ENCODE peak calls at places on chromosomes 6 and 20, in nine cellular contexts. Z is brain microvascular endothelial cell, P is neural crest cell, B is testis, F is IMR-90, H is endothelial cell, Y is tibial nerve, J is gastrocnemius medialis, Q is RWPE1. C is an unnamed sample.

GRCh38 chr6:134351615-134352474 is 33.9 kb upstream of the SGK1 start:
- DNase-seq in Z (no peak), P (no peak), B (no peak), F (peak; percentile 33), H (no peak), Y (no peak), J (peak; percentile 85), Q (no peak), C (no peak)

GRCh38 chr6:107075951-107076381 is 39.3 kb downstream of the BEND3 start:
- DNase-seq in Z (no peak), P (no peak), B (no peak), F (peak; percentile 15), H (no peak), Y (no peak), J (no peak), Q (no peak), C (peak; percentile 58)

GRCh38 chr6:128966934-128967333 is 84.0 kb downstream of the LAMA2 start:
- DNase-seq in Z (no peak), P (no peak), B (no peak), F (no peak), H (no peak), Y (no peak), J (no peak), Q (no peak), C (no peak)

GRCh38 chr6:149948616-149949015 is 6.8 kb downstream of the ULBP2 start:
- DNase-seq in Z (no peak), P (no peak), B (no peak), F (no peak), H (no peak), Y (no peak), J (no peak), Q (no peak), C (no peak)

GRCh38 chr6:162706236-162706635 is 21.3 kb downstream of the PRKN start:
- DNase-seq in Z (no peak), P (no peak), B (peak; percentile 89), F (no peak), H (no peak), Y (peak; percentile 36), J (peak; percentile 71), Q (no peak), C (peak; percentile 10)

GRCh38 chr20:54219751-54220426 is 12.0 kb downstream of the PFDN4 start:
- DNase-seq in Z (no peak), P (no peak), B (no peak), F (peak; percentile 63), H (no peak), Y (no peak), J (no peak), Q (peak; percentile 70), C (peak; percentile 68)

GRCh38 chr6:156698239-156699016 is 78.8 kb upstream of the ARID1B start:
- DNase-seq in Z (no peak), P (no peak), B (no peak), F (no peak), H (no peak), Y (no peak), J (no peak), Q (no peak), C (no peak)

GRCh38 chr6:83151114-83151513 is 42.0 kb downstream of the PGM3 start:
- DNase-seq in Z (no peak), P (no peak), B (no peak), F (peak; percentile 86), H (no peak), Y (no peak), J (no peak), Q (no peak), C (no peak)

GRCh38 chr6:82614518-82614917 is 250.9 kb downstream of the TPBG start:
- DNase-seq in Z (no peak), P (no peak), B (no peak), F (no peak), H (no peak), Y (no peak), J (no peak), Q (no peak), C (no peak)

GRCh38 chr6:14841901-14842421 is 403.9 kb upstream of the JARID2 start:
- DNase-seq in Z (peak; percentile 70), P (no peak), B (no peak), F (peak; percentile 100), H (no peak), Y (no peak), J (peak; percentile 84), Q (no peak), C (peak; percentile 100)

GRCh38 chr20:25044660-25045342 is 13.1 kb downstream of the ACSS1 start:
- DNase-seq in Z (no peak), P (no peak), B (no peak), F (no peak), H (no peak), Y (no peak), J (peak; percentile 78), Q (no peak), C (no peak)

DNA sequence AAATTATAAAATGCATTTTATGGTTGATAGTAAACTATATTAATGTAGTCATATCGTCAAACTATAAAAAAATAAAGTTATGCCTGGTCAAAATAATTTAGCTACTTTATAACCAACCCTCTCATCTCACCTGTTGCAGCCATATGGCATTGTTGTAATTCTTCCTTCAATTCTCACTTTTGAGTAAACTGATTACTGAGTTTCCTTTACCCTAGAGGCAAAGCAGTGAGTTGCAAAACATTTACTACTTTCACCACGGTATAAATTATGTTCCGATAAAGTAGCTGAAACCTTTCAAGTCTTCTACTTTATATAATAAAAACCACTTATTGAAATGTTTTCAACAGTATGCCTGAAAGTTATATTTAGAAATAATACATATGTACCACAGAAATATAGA is 113.8 kb downstream of the AHI1 start:
- DNase-seq in Z (no peak), P (no peak), B (no peak), F (no peak), H (no peak), Y (no peak), J (no peak), Q (no peak), C (no peak)
- TF ChIP-seq CTCF in Z (no peak), P (peak; percentile 41), B (no peak), F (no peak), H (peak; percentile 48), Y (no peak), J (no peak), Q (no peak), C (no peak)

GRCh38 chr6:126553856-126554255 is 213.9 kb downstream of the CENPW start:
- DNase-seq in Z (no peak), P (no peak), B (no peak), F (no peak), H (no peak), Y (no peak), J (no peak), Q (no peak), C (peak; percentile 47)

GRCh38 chr6:126546771-126547170 is 206.9 kb downstream of the CENPW start:
- DNase-seq in Z (no peak), P (no peak), B (no peak), F (peak; percentile 0), H (no peak), Y (no peak), J (no peak), Q (peak; percentile 2), C (peak; percentile 67)

GRCh38 chr6:126548301-126548700 is 208.4 kb downstream of the CENPW start:
- DNase-seq in Z (no peak), P (no peak), B (no peak), F (no peak), H (no peak), Y (no peak), J (no peak), Q (no peak), C (peak; percentile 37)

GRCh38 chr6:126550323-126550722 is 210.4 kb downstream of the CENPW start:
- DNase-seq in Z (no peak), P (no peak), B (no peak), F (no peak), H (no peak), Y (no peak), J (no peak), Q (no peak), C (no peak)
- TF ChIP-seq CTCF in Z (no peak), P (no peak), B (no peak), F (no peak), H (no peak), Y (no peak), J (no peak), Q (no peak), C (no peak)

GRCh38 chr6:38364127-38364526 is 275.6 kb downstream of the BTBD9 start:
- DNase-seq in Z (no peak), P (no peak), B (no peak), F (no peak), H (no peak), Y (no peak), J (no peak), Q (no peak), C (no peak)

GRCh38 chr6:38370653-38371311 is 268.9 kb downstream of the BTBD9 start:
- DNase-seq in Z (no peak), P (no peak), B (no peak), F (no peak), H (no peak), Y (no peak), J (peak; percentile 36), Q (no peak), C (no peak)

GRCh38 chr6:38371312-38371672 is 268.4 kb downstream of the BTBD9 start:
- DNase-seq in Z (no peak), P (no peak), B (no peak), F (no peak), H (no peak), Y (no peak), J (peak; percentile 63), Q (no peak), C (no peak)

GRCh38 chr6:38364775-38365174 is 275.0 kb downstream of the BTBD9 start:
- DNase-seq in Z (no peak), P (no peak), B (no peak), F (peak; percentile 28), H (no peak), Y (no peak), J (no peak), Q (no peak), C (no peak)

DNA sequence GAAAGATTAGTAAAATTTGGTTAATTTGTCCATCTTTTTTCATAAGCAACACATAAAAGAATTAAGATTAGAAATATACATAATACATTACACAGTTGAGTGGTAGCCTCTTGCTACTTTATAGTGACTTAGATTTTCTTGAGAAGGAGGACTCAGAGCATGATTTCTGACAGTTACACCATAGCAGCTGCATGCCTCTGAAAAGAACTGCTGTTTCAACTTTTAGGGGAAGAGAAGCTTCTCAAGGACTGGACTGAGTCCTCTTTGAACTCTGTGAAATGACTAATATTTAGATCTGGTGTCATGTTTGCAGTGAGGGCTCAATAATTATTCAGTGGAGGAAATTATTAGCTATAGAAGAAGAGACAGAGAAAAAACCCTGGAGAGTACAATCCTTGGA is 272.5 kb downstream of the BTBD9 start:
- DNase-seq in Z (no peak), P (no peak), B (no peak), F (peak; percentile 33), H (no peak), Y (no peak), J (no peak), Q (no peak), C (no peak)
- TF ChIP-seq CTCF in Z (no peak), P (no peak), B (no peak), F (no peak), H (no peak), Y (no peak), J (no peak), Q (no peak), C (no peak)

DNA sequence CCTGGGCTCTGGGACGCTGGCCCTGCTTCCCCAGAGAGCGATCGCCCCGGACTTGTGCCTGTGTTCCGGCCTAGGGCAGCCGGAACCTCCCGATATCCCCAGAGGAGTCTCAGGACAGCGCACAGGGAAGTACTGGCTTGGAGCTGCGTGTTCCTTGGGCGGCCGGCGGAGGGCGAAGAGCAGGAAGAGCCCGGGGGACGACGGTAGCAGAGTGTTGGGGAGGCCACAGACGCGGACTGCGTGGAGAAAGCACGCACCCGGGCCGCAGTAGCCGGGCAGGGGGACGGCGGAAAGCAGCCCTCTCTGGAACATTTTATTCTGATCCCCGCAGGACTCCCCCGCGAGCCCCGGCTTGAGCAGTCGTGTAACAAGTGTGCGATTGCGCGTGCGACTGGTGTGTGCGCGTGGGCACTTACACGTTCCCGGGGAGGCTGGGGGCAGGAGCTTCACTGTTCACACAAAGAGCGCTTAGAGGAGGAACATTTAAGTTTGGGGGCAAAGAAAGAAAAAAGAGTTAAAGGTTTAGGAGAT is 36.1 kb downstream of the NCR2 start:
- DNase-seq in Z (peak; percentile 52), P (peak; percentile 44), B (peak; percentile 77), F (peak; percentile 42), H (peak; percentile 68), Y (no peak), J (no peak), Q (no peak), C (peak; percentile 20)
- TF ChIP-seq CTCF in Z (peak; percentile 65), P (peak; percentile 52), B (peak; percentile 42), F (peak; percentile 35), H (no peak), Y (no peak), J (no peak), Q (no peak), C (peak; percentile 2)

C was measured in fibroblast of mammary gland.